ENCODE peak calls at places on chromosomes 12 and 14, in five cellular contexts. L is GM23248, H is amygdala, A is right atrium auricular region, T is lower leg skin. S is an unnamed sample.

GRCh38 chr12:105256921-105257320 is 20.9 kb upstream of the APPL2 start:
- DNase-seq in L (peak; percentile 96), H (no peak), A (no peak), T (no peak), S (no peak)

GRCh38 chr12:81086342-81086741 is 8.5 kb downstream of the ACSS3 start:
- DNase-seq in L (no peak), H (no peak), A (no peak), T (no peak), S (no peak)

GRCh38 chr14:75119056-75119455 is 7.8 kb downstream of the NEK9 start:
- DNase-seq in L (peak; percentile 26), H (no peak), A (no peak), T (no peak), S (no peak)

GRCh38 chr12:53222170-53223005 is 9.6 kb downstream of the RARG start:
- DNase-seq in L (peak; percentile 48), H (no peak), A (no peak), T (no peak), S (no peak)

GRCh38 chr12:92297932-92298681 is 152.5 kb upstream of the BTG1 start:
- DNase-seq in L (peak; percentile 94), H (no peak), A (peak; percentile 63), T (no peak), S (no peak)

GRCh38 chr12:12510141-12510540 is 52.5 kb downstream of the DUSP16 start:
- DNase-seq in L (peak; percentile 92), H (no peak), A (no peak), T (no peak), S (no peak)

GRCh38 chr12:122023339-122024131 is 1.9 kb downstream of the BCL7A start:
- DNase-seq in L (peak; percentile 87), H (peak; percentile 47), A (peak; percentile 76), T (peak; percentile 95), S (no peak)

GRCh38 chr12:5232291-5232690 is 188.6 kb downstream of the KCNA5 start:
- DNase-seq in L (peak; percentile 34), H (no peak), A (no peak), T (no peak), S (no peak)

GRCh38 chr12:107734139-107734538 is 26.8 kb downstream of the PRDM4 start:
- DNase-seq in L (no peak), H (no peak), A (no peak), T (no peak), S (no peak)

GRCh38 chr12:20099395-20099976 is 268.9 kb upstream of the PDE3A start:
- DNase-seq in L (no peak), H (no peak), A (no peak), T (no peak), S (no peak)

GRCh38 chr14:95495538-95496025 is 20.9 kb downstream of the SYNE3 start:
- DNase-seq in L (no peak), H (no peak), A (no peak), T (no peak), S (no peak)

GRCh38 chr12:4809013-4809448 is 88.8 kb downstream of the GALNT8 start:
- DNase-seq in L (no peak), H (peak; percentile 27), A (no peak), T (peak; percentile 89), S (no peak)

GRCh38 chr12:85825751-85826150 is 10.5 kb downstream of the RASSF9 start:
- DNase-seq in L (no peak), H (no peak), A (no peak), T (no peak), S (no peak)

GRCh38 chr12:103751171-103751570 is 89.9 kb downstream of the NT5DC3 start:
- DNase-seq in L (no peak), H (no peak), A (no peak), T (no peak), S (no peak)

GRCh38 chr12:114636723-114637480 is 47.1 kb downstream of the TBX3 start:
- DNase-seq in L (peak; percentile 59), H (no peak), A (no peak), T (no peak), S (no peak)

GRCh38 chr14:101571004-101571403 is 9.7 kb downstream of the DIO3 start:
- DNase-seq in L (no peak), H (no peak), A (no peak), T (no peak), S (no peak)

GRCh38 chr12:40581889-40582288 is 110.3 kb upstream of the CNTN1 start:
- DNase-seq in L (no peak), H (no peak), A (no peak), T (no peak), S (no peak)